ENCODE peak calls at places on chromosomes 4 and X, in five cellular contexts. One of them, this sample, is unnamed.

GRCh38 chrX:69050051-69050785 is 115.0 kb downstream of the PJA1 start:
- DNase-seq in NCI-H1092: no peak
- DNase-seq in NCI-H510A: no peak
- DNase-seq in astrocyte of the hippocampus: no peak
- DNase-seq in activated effector memory CD4-positive, alpha-beta T cell treated with anti-CD3 and anti-CD28 coated beads, Interleukin-2, amount 50 U/mL, for 16 hours: no peak
- DNase-seq in this sample: no peak

GRCh38 chr4:17780461-17781071 is 855 bp downstream of the FAM184B start:
- DNase-seq in activated effector memory CD4-positive, alpha-beta T cell treated with anti-CD3 and anti-CD28 coated beads, Interleukin-2, amount 50 U/mL, for 16 hours: no peak
- DNase-seq in NCI-H510A: no peak
- DNase-seq in NCI-H1092: peak
- DNase-seq in astrocyte of the hippocampus: peak
- DNase-seq in this sample: no peak

GRCh38 chrX:24245201-24245600 is 68.7 kb downstream of the SUPT20HL2 start:
- DNase-seq in activated effector memory CD4-positive, alpha-beta T cell treated with anti-CD3 and anti-CD28 coated beads, Interleukin-2, amount 50 U/mL, for 16 hours: no peak
- DNase-seq in NCI-H1092: no peak
- DNase-seq in NCI-H510A: no peak
- DNase-seq in astrocyte of the hippocampus: peak
- DNase-seq in this sample: no peak

GRCh38 chr4:99404595-99405287 is 30.4 kb downstream of the ADH7 start:
- DNase-seq in NCI-H510A: no peak
- DNase-seq in NCI-H1092: no peak
- DNase-seq in activated effector memory CD4-positive, alpha-beta T cell treated with anti-CD3 and anti-CD28 coated beads, Interleukin-2, amount 50 U/mL, for 16 hours: no peak
- DNase-seq in astrocyte of the hippocampus: peak
- DNase-seq in this sample: no peak

GRCh38 chrX:109843963-109844751 is 111.1 kb upstream of the ACSL4 start:
- DNase-seq in astrocyte of the hippocampus: peak
- DNase-seq in NCI-H510A: no peak
- DNase-seq in activated effector memory CD4-positive, alpha-beta T cell treated with anti-CD3 and anti-CD28 coated beads, Interleukin-2, amount 50 U/mL, for 16 hours: no peak
- DNase-seq in NCI-H1092: no peak
- DNase-seq in this sample: no peak

GRCh38 chr4:42671431-42672194 is 14.7 kb upstream of the ATP8A1 start:
- DNase-seq in astrocyte of the hippocampus: no peak
- DNase-seq in NCI-H510A: no peak
- DNase-seq in activated effector memory CD4-positive, alpha-beta T cell treated with anti-CD3 and anti-CD28 coated beads, Interleukin-2, amount 50 U/mL, for 16 hours: peak
- DNase-seq in NCI-H1092: no peak
- DNase-seq in this sample: no peak

GRCh38 chrX:150697641-150698040 is 4.4 kb downstream of the MTMR1 start:
- DNase-seq in activated effector memory CD4-positive, alpha-beta T cell treated with anti-CD3 and anti-CD28 coated beads, Interleukin-2, amount 50 U/mL, for 16 hours: no peak
- DNase-seq in NCI-H510A: no peak
- DNase-seq in NCI-H1092: no peak
- DNase-seq in astrocyte of the hippocampus: no peak
- DNase-seq in this sample: no peak

GRCh38 chr4:112127736-112128322 is 17.4 kb upstream of the FAM241A start:
- DNase-seq in astrocyte of the hippocampus: peak
- DNase-seq in NCI-H510A: no peak
- DNase-seq in activated effector memory CD4-positive, alpha-beta T cell treated with anti-CD3 and anti-CD28 coated beads, Interleukin-2, amount 50 U/mL, for 16 hours: no peak
- DNase-seq in NCI-H1092: no peak
- DNase-seq in this sample: no peak

GRCh38 chr4:74543247-74543670 is 98.3 kb downstream of the AREG start:
- DNase-seq in activated effector memory CD4-positive, alpha-beta T cell treated with anti-CD3 and anti-CD28 coated beads, Interleukin-2, amount 50 U/mL, for 16 hours: no peak
- DNase-seq in NCI-H510A: no peak
- DNase-seq in NCI-H1092: no peak
- DNase-seq in astrocyte of the hippocampus: peak
- DNase-seq in this sample: no peak

GRCh38 chr4:83108101-83108861 is 6.2 kb downstream of the PLAC8 start:
- DNase-seq in astrocyte of the hippocampus: no peak
- DNase-seq in NCI-H1092: no peak
- DNase-seq in NCI-H510A: no peak
- DNase-seq in activated effector memory CD4-positive, alpha-beta T cell treated with anti-CD3 and anti-CD28 coated beads, Interleukin-2, amount 50 U/mL, for 16 hours: no peak
- DNase-seq in this sample: no peak

GRCh38 chr4:28093071-28093470 is 1232.4 kb downstream of the STIM2 start:
- DNase-seq in NCI-H510A: no peak
- DNase-seq in NCI-H1092: no peak
- DNase-seq in astrocyte of the hippocampus: no peak
- DNase-seq in activated effector memory CD4-positive, alpha-beta T cell treated with anti-CD3 and anti-CD28 coated beads, Interleukin-2, amount 50 U/mL, for 16 hours: no peak
- DNase-seq in this sample: no peak

GRCh38 chr4:169268951-169269781 is 1.6 kb downstream of the SH3RF1 start:
- DNase-seq in astrocyte of the hippocampus: peak
- DNase-seq in NCI-H1092: no peak
- DNase-seq in activated effector memory CD4-positive, alpha-beta T cell treated with anti-CD3 and anti-CD28 coated beads, Interleukin-2, amount 50 U/mL, for 16 hours: no peak
- DNase-seq in NCI-H510A: no peak
- DNase-seq in this sample: peak

GRCh38 chr4:20337261-20337664 is 85.6 kb downstream of the SLIT2 start:
- DNase-seq in NCI-H510A: no peak
- DNase-seq in activated effector memory CD4-positive, alpha-beta T cell treated with anti-CD3 and anti-CD28 coated beads, Interleukin-2, amount 50 U/mL, for 16 hours: no peak
- DNase-seq in NCI-H1092: no peak
- DNase-seq in astrocyte of the hippocampus: no peak
- DNase-seq in this sample: no peak

GRCh38 chr4:114365591-114365990 is 233.0 kb upstream of the UGT8 start:
- DNase-seq in NCI-H510A: no peak
- DNase-seq in NCI-H1092: no peak
- DNase-seq in astrocyte of the hippocampus: no peak
- DNase-seq in activated effector memory CD4-positive, alpha-beta T cell treated with anti-CD3 and anti-CD28 coated beads, Interleukin-2, amount 50 U/mL, for 16 hours: no peak
- DNase-seq in this sample: no peak

GRCh38 chrX:63350551-63350950 is 581 bp downstream of the SPIN4 start:
- DNase-seq in NCI-H510A: peak
- DNase-seq in astrocyte of the hippocampus: peak
- DNase-seq in NCI-H1092: peak
- DNase-seq in activated effector memory CD4-positive, alpha-beta T cell treated with anti-CD3 and anti-CD28 coated beads, Interleukin-2, amount 50 U/mL, for 16 hours: peak
- DNase-seq in this sample: peak

GRCh38 chrX:21972721-21973120 is 32.2 kb downstream of the SMS start:
- DNase-seq in NCI-H1092: no peak
- DNase-seq in activated effector memory CD4-positive, alpha-beta T cell treated with anti-CD3 and anti-CD28 coated beads, Interleukin-2, amount 50 U/mL, for 16 hours: peak
- DNase-seq in astrocyte of the hippocampus: peak
- DNase-seq in NCI-H510A: no peak
- DNase-seq in this sample: no peak

GRCh38 chr4:116925900-116926457 is 159.4 kb downstream of the TRAM1L1 start:
- DNase-seq in NCI-H1092: no peak
- DNase-seq in activated effector memory CD4-positive, alpha-beta T cell treated with anti-CD3 and anti-CD28 coated beads, Interleukin-2, amount 50 U/mL, for 16 hours: peak
- DNase-seq in NCI-H510A: no peak
- DNase-seq in astrocyte of the hippocampus: peak
- DNase-seq in this sample: no peak

GRCh38 chr4:142883433-142883832 is 37.3 kb upstream of the INPP4B start:
- DNase-seq in NCI-H510A: no peak
- DNase-seq in NCI-H1092: no peak
- DNase-seq in activated effector memory CD4-positive, alpha-beta T cell treated with anti-CD3 and anti-CD28 coated beads, Interleukin-2, amount 50 U/mL, for 16 hours: no peak
- DNase-seq in astrocyte of the hippocampus: peak
- DNase-seq in this sample: no peak

GRCh38 chrX:116272328-116272727 is 101.8 kb downstream of the AGTR2 start:
- DNase-seq in activated effector memory CD4-positive, alpha-beta T cell treated with anti-CD3 and anti-CD28 coated beads, Interleukin-2, amount 50 U/mL, for 16 hours: no peak
- DNase-seq in NCI-H510A: no peak
- DNase-seq in NCI-H1092: no peak
- DNase-seq in astrocyte of the hippocampus: peak
- DNase-seq in this sample: no peak

GRCh38 chrX:43605351-43605750 is 50.7 kb upstream of the MAOA start:
- DNase-seq in activated effector memory CD4-positive, alpha-beta T cell treated with anti-CD3 and anti-CD28 coated beads, Interleukin-2, amount 50 U/mL, for 16 hours: no peak
- DNase-seq in astrocyte of the hippocampus: no peak
- DNase-seq in NCI-H1092: no peak
- DNase-seq in NCI-H510A: no peak
- DNase-seq in this sample: no peak

GRCh38 chr4:53019485-53020382 is 157.6 kb downstream of the RASL11B start:
- DNase-seq in activated effector memory CD4-positive, alpha-beta T cell treated with anti-CD3 and anti-CD28 coated beads, Interleukin-2, amount 50 U/mL, for 16 hours: no peak
- DNase-seq in astrocyte of the hippocampus: peak
- DNase-seq in NCI-H1092: no peak
- DNase-seq in NCI-H510A: no peak
- DNase-seq in this sample: peak

GRCh38 chr4:186819357-186820086 is 95.9 kb upstream of the FAT1 start:
- DNase-seq in NCI-H510A: no peak
- DNase-seq in astrocyte of the hippocampus: no peak
- DNase-seq in activated effector memory CD4-positive, alpha-beta T cell treated with anti-CD3 and anti-CD28 coated beads, Interleukin-2, amount 50 U/mL, for 16 hours: no peak
- DNase-seq in NCI-H1092: no peak
- DNase-seq in this sample: no peak

GRCh38 chrX:132442674-132443073 is 46.2 kb downstream of the MBNL3 start:
- DNase-seq in NCI-H1092: no peak
- DNase-seq in activated effector memory CD4-positive, alpha-beta T cell treated with anti-CD3 and anti-CD28 coated beads, Interleukin-2, amount 50 U/mL, for 16 hours: no peak
- DNase-seq in astrocyte of the hippocampus: no peak
- DNase-seq in NCI-H510A: no peak
- DNase-seq in this sample: no peak

GRCh38 chrX:43744284-43744683 is 88.2 kb downstream of the MAOA start:
- DNase-seq in activated effector memory CD4-positive, alpha-beta T cell treated with anti-CD3 and anti-CD28 coated beads, Interleukin-2, amount 50 U/mL, for 16 hours: no peak
- DNase-seq in NCI-H1092: no peak
- DNase-seq in NCI-H510A: no peak
- DNase-seq in astrocyte of the hippocampus: no peak
- DNase-seq in this sample: no peak

GRCh38 chrX:38249965-38250364 is 29.3 kb upstream of the SRPX start:
- DNase-seq in astrocyte of the hippocampus: peak
- DNase-seq in activated effector memory CD4-positive, alpha-beta T cell treated with anti-CD3 and anti-CD28 coated beads, Interleukin-2, amount 50 U/mL, for 16 hours: no peak
- DNase-seq in NCI-H1092: no peak
- DNase-seq in NCI-H510A: no peak
- DNase-seq in this sample: no peak